ENCODE peak calls at places on chromosomes 13 and 19, in nine cellular contexts. Q is colonic mucosa, G is NB4, R is HAP-1, D is breast epithelium, Y is fibroblast of villous mesenchyme, J is AG10803, N is transverse colon, O is small intestine. C is an unnamed sample.

GRCh38 chr13:99132295-99132835 is 68.3 kb upstream of the UBAC2 start:
- DNase-seq in Q (no peak), G (no peak), R (no peak), D (no peak), Y (no peak), J (no peak), N (no peak), O (no peak), C (no peak)

GRCh38 chr13:64884976-64885375 is 2345.2 kb downstream of the PCDH9 start:
- DNase-seq in Q (no peak), G (no peak), R (no peak), D (no peak), Y (no peak), J (no peak), N (no peak), O (no peak), C (no peak)

GRCh38 chr19:4555657-4556561 is 3.6 kb downstream of the SEMA6B start:
- DNase-seq in Q (peak), G (peak), R (no peak), D (no peak), Y (no peak), J (no peak), N (peak), O (no peak), C (no peak)

GRCh38 chr13:100497394-100497793 is 91.2 kb downstream of the GGACT start:
- DNase-seq in Q (no peak), G (peak), R (no peak), D (no peak), Y (peak), J (peak), N (no peak), O (no peak), C (peak)

GRCh38 chr19:8561071-8561764 is 16.0 kb downstream of the MYO1F start:
- DNase-seq in Q (no peak), G (no peak), R (no peak), D (no peak), Y (no peak), J (no peak), N (no peak), O (no peak), C (no peak)

GRCh38 chr13:71477735-71478134 is 389.3 kb downstream of the DACH1 start:
- DNase-seq in Q (no peak), G (no peak), R (peak), D (no peak), Y (no peak), J (no peak), N (no peak), O (no peak), C (no peak)

GRCh38 chr19:38696733-38697055 is 47.6 kb downstream of the CAPN12 start:
- DNase-seq in Q (no peak), G (no peak), R (no peak), D (no peak), Y (no peak), J (no peak), N (no peak), O (no peak), C (no peak)

GRCh38 chr19:4682417-4683200 is 12.5 kb upstream of the MYDGF start:
- DNase-seq in Q (no peak), G (no peak), R (no peak), D (no peak), Y (no peak), J (no peak), N (no peak), O (no peak), C (no peak)

GRCh38 chr19:44625531-44626066 is 12.2 kb downstream of the IGSF23 start:
- DNase-seq in Q (no peak), G (no peak), R (no peak), D (no peak), Y (no peak), J (no peak), N (no peak), O (no peak), C (no peak)

GRCh38 chr13:89465366-89465765 is 1794.2 kb downstream of the SLITRK5 start:
- DNase-seq in Q (no peak), G (no peak), R (no peak), D (no peak), Y (no peak), J (peak), N (no peak), O (no peak), C (peak)

GRCh38 chr19:38975861-38976271 is 324 bp upstream of the FBXO17 start:
- DNase-seq in Q (peak), G (no peak), R (no peak), D (no peak), Y (peak), J (peak), N (no peak), O (peak), C (peak)

GRCh38 chr19:7953060-7953459 is 9.6 kb upstream of the TIMM44 start:
- DNase-seq in Q (no peak), G (peak), R (no peak), D (no peak), Y (peak), J (peak), N (no peak), O (no peak), C (peak)

GRCh38 chr13:29925457-29925856 is 75.0 kb upstream of the UBL3 start:
- DNase-seq in Q (peak), G (peak), R (no peak), D (peak), Y (peak), J (peak), N (peak), O (peak), C (peak)

GRCh38 chr13:93226065-93226622 is 463 bp upstream of the GPC6 start:
- DNase-seq in Q (no peak), G (no peak), R (no peak), D (no peak), Y (no peak), J (no peak), N (no peak), O (no peak), C (no peak)

DNA sequence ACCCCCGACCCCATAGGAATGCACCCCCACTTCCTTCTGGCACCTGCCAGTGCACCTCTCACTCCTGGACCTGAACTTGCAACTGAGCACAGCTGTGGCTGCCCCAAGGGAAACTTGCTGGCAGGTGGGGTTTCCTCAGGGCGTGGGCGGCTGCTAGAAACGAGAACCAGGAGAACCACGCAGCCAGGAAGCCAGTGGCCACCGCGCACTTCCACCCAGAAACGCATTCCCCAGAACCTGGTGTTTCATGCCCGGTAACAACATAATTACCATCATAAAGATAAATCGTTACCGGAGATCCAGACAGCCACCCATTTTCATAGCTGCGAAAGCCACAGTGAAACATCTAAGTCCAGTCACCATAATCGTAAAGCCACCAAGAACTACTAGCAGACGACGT is 75.2 kb upstream of the C13orf46 start:
- DNase-seq in Q (peak), G (peak), R (no peak), D (no peak), Y (no peak), J (no peak), N (peak), O (peak), C (no peak)
- H3K4me3 ChIP-seq in Q (no peak), G (no peak), R (no peak), D (no peak), Y (no peak), J (no peak), N (no peak), O (no peak), C (no peak)

GRCh38 chr13:24539500-24540165 is 27.1 kb upstream of the PARP4 start:
- DNase-seq in Q (no peak), G (peak), R (no peak), D (no peak), Y (no peak), J (no peak), N (no peak), O (no peak), C (no peak)

GRCh38 chr13:24540236-24541126 is 27.9 kb upstream of the PARP4 start:
- DNase-seq in Q (peak), G (peak), R (no peak), D (no peak), Y (no peak), J (no peak), N (no peak), O (peak), C (peak)

DNA sequence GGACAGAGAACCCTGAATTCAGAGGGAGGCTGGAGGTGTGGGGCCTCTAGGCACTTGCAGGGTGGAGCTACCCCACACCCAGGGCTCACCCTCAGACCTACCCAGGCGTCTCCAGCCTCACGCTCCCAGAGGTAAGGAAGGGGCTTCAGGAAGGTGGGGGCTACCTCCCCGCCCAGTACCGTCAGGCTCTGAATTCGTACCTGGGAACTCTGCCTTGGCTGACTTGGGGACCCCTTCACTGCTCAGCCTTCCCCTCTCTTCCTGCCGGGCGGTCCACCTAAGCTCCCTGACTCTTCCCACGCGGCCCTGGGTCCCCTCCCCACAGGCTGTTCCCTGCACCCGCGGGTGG is 28.5 kb upstream of the PARP4 start:
- DNase-seq in Q (no peak), G (no peak), R (no peak), D (no peak), Y (no peak), J (no peak), N (no peak), O (no peak), C (no peak)
- H3K4me3 ChIP-seq in Q (peak), G (peak), R (no peak), D (peak), Y (peak), J (no peak), N (peak), O (peak), C (peak)

GRCh38 chr13:21365574-21365973 is 93.5 kb downstream of the ZDHHC20 start:
- DNase-seq in Q (no peak), G (no peak), R (no peak), D (no peak), Y (no peak), J (no peak), N (no peak), O (peak), C (no peak)
- H3K4me3 ChIP-seq in Q (no peak), G (no peak), R (no peak), D (no peak), Y (no peak), J (no peak), N (no peak), O (no peak), C (no peak)

GRCh38 chr19:18610556-18611326 is 1.9 kb upstream of the TMEM59L start:
- DNase-seq in Q (no peak), G (no peak), R (no peak), D (no peak), Y (no peak), J (no peak), N (no peak), O (no peak), C (no peak)

GRCh38 chr19:18613589-18614234 is 1.0 kb downstream of the TMEM59L start:
- DNase-seq in Q (no peak), G (no peak), R (no peak), D (no peak), Y (no peak), J (no peak), N (no peak), O (no peak), C (no peak)

GRCh38 chr19:18611327-18612050 is 1.2 kb upstream of the TMEM59L start:
- DNase-seq in Q (no peak), G (no peak), R (no peak), D (no peak), Y (no peak), J (no peak), N (no peak), O (no peak), C (no peak)

GRCh38 chr19:18612772-18613588 is at the start of gene TMEM59L:
- DNase-seq in Q (no peak), G (no peak), R (peak), D (no peak), Y (no peak), J (no peak), N (no peak), O (no peak), C (no peak)

GRCh38 chr19:18612051-18612771 is 459 bp upstream of the TMEM59L start:
- DNase-seq in Q (no peak), G (no peak), R (no peak), D (no peak), Y (no peak), J (no peak), N (no peak), O (no peak), C (no peak)
- H3K4me3 ChIP-seq in Q (peak), G (no peak), R (peak), D (peak), Y (peak), J (peak), N (peak), O (peak), C (peak)

GRCh38 chr19:43595605-43595998 is 332 bp downstream of the IRGQ start:
- DNase-seq in Q (peak), G (no peak), R (no peak), D (no peak), Y (no peak), J (no peak), N (peak), O (no peak), C (no peak)

GRCh38 chr19:43592800-43593350 is 3.1 kb downstream of the IRGQ start:
- DNase-seq in Q (no peak), G (no peak), R (no peak), D (no peak), Y (no peak), J (no peak), N (no peak), O (no peak), C (no peak)

GRCh38 chr19:43594710-43595604 is 977 bp downstream of the IRGQ start:
- DNase-seq in Q (peak), G (peak), R (peak), D (no peak), Y (peak), J (peak), N (peak), O (peak), C (peak)

GRCh38 chr19:43595999-43596841 is at the start of the genes IRGQ and ZNF576:
- DNase-seq in Q (peak), G (peak), R (peak), D (peak), Y (peak), J (peak), N (peak), O (peak), C (peak)

DNA sequence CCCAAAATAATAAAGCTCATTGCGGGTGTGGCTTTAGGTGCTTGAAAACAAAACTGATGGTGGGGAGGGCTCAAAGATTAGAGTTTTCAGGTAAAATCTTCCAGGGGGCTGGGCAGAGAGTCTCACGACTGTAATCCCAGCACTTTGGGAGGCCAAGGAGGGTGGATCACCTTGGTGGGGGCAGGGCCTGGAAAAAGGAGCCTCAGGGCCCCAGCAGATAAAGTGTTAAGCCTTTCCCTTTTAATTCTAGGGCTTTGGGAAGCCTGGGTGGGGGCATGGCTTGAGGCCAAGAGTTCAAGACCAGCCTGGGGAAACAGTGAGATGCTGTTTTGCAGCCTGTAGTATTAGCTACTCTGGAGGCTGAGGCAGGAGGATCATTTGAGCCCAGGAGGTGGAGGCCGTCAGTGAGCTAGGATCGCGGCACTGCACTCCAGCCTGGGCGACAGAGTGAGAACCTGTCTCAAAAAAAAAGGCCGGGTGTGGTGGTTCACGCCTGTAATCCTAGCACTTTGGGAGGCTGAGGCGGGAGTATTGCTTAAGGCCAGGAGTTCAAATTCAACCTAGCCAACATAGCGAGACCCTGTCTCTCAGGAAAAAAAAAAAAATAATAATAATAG is 1.7 kb downstream of the IRGQ start:
- DNase-seq in Q (no peak), G (no peak), R (no peak), D (no peak), Y (no peak), J (no peak), N (no peak), O (no peak), C (no peak)
- H3K4me3 ChIP-seq in Q (peak), G (peak), R (peak), D (peak), Y (peak), J (peak), N (no peak), O (peak), C (peak)

GRCh38 chr13:36297600-36298338 is at the start of gene CCDC169:
- DNase-seq in Q (peak), G (peak), R (peak), D (peak), Y (peak), J (peak), N (peak), O (peak), C (peak)
- H3K4me3 ChIP-seq in Q (peak), G (peak), R (peak), D (peak), Y (peak), J (peak), N (peak), O (peak), C (peak)

GRCh38 chr13:46595136-46595917 is 42.4 kb downstream of the LRCH1 start:
- DNase-seq in Q (no peak), G (peak), R (no peak), D (no peak), Y (peak), J (peak), N (no peak), O (no peak), C (peak)
- H3K4me3 ChIP-seq in Q (no peak), G (no peak), R (no peak), D (no peak), Y (no peak), J (no peak), N (no peak), O (no peak), C (no peak)

DNA sequence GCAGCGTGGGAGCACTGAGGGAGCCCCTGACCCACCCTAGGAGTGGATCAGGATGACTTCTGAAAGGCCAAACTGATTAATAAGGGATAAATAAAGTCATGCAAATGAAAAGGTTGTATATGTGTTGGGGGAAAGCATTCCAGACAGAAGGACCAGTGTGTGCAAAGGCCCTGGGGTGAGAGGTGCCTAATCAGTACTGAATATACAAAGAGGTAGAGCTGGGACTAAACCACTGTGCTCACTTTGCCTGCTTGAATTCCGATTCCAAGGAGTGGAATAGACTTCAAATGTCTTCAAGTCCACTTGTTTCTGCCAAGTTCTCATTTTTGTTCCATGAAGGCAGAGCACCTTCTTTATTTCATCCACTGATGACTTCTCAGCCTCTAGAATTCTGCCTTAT is 32.6 kb upstream of the ADGRE1 start:
- DNase-seq in Q (no peak), G (no peak), R (no peak), D (no peak), Y (no peak), J (no peak), N (no peak), O (no peak), C (no peak)
- H3K4me3 ChIP-seq in Q (no peak), G (no peak), R (no peak), D (no peak), Y (no peak), J (no peak), N (no peak), O (no peak), C (no peak)

DNA sequence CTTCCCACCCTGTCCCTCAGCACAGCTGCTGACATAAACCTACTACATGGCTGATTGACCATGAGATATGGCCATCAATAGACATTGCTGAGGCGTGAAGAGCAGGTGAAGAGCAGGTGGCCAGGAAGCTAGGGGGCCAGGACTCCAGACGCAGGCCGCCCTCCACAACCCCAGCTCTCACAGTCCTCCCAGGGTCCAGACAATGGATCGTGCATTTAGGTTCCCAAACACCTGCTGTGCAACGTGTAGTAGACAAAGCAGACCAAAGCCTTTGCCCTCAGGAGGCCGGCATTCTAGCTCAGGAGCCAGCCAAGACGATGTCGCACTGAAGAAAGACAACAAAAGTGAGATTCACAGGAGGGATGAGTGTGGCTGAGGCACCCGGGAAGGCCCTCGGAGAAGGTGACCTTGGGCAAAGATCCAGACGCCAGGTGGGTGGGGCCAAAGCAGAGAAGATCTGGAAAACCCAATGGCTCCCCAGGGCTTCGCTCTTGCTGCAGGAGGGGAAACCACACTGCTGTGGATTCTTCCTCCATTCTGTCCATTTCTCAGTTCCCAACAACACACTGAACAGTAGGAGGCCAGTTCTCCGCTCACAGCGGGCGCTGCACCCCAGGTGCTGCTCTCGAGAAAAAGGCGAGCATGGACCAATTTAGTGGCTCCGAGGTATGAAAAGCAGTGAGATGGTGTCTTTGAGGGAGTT is 1.4 kb downstream of the FFAR1 start:
- DNase-seq in Q (no peak), G (no peak), R (no peak), D (peak), Y (no peak), J (no peak), N (no peak), O (no peak), C (no peak)
- H3K4me3 ChIP-seq in Q (no peak), G (no peak), R (no peak), D (no peak), Y (no peak), J (no peak), N (no peak), O (no peak), C (no peak)

C was measured in fibroblast of pulmonary artery.